ENCODE peak calls at places on chromosomes 1 and 21, in six cellular contexts. E, H, U, C, G and S are unnamed samples.

GRCh38 chr21:38751379-38752050 is 54.2 kb upstream of the ETS2 start:
- DNase-seq in U (no peak), E (no peak), C (no peak), G (no peak), H (no peak), S (no peak)

GRCh38 chr1:214328770-214329455 is 48.0 kb downstream of the SMYD2 start:
- DNase-seq in U (peak; percentile 61), G (peak; percentile 89), E (peak; percentile 88), C (peak; percentile 44), H (peak; percentile 88), S (peak; percentile 67)

GRCh38 chr21:17554619-17555472 is 42.0 kb downstream of the CXADR start:
- DNase-seq in U (no peak), C (no peak), G (no peak), E (no peak), H (peak; percentile 26), S (no peak)

GRCh38 chr1:60149254-60149653 is 75.7 kb upstream of the C1orf87 start:
- DNase-seq in E (peak; percentile 48), C (no peak), H (no peak), U (no peak), G (peak; percentile 61), S (no peak)

GRCh38 chr1:44049839-44050238 is 18.6 kb upstream of the SLC6A9 start:
- DNase-seq in U (no peak), C (peak; percentile 82), H (no peak), E (no peak), G (no peak), S (no peak)

GRCh38 chr1:156608036-156608674 is 6.9 kb upstream of the GPATCH4 start:
- DNase-seq in U (peak; percentile 48), H (peak; percentile 78), C (peak; percentile 39), E (peak; percentile 61), G (peak; percentile 80), S (peak; percentile 20)

GRCh38 chr1:227894831-227895451 is 52.8 kb downstream of the WNT9A start:
- DNase-seq in C (no peak), E (no peak), H (no peak), U (no peak), G (no peak), S (no peak)

GRCh38 chr1:208235356-208235982 is 8.7 kb downstream of the PLXNA2 start:
- DNase-seq in H (no peak), C (no peak), G (no peak), U (no peak), E (no peak), S (no peak)

GRCh38 chr1:160171352-160171751 is 19.0 kb upstream of the CASQ1 start:
- DNase-seq in C (no peak), U (no peak), H (no peak), G (peak; percentile 4), E (no peak), S (no peak)

GRCh38 chr1:184189361-184189760 is 137.8 kb downstream of the TSEN15 start:
- DNase-seq in G (no peak), H (no peak), C (no peak), E (no peak), U (no peak), S (no peak)